ENCODE peak calls at places on chromosome 15, in six cellular contexts. O is WTC11; B is HFFc6; A is activated T-helper 1 cell treated with anti-CD3 and anti-CD28 coated beads, Interleukin-2, amount 50 U/mL, for 16 hours; C is epithelial cell of esophagus; E is cardiac fibroblast. U is an unnamed sample.

GRCh38 chr15:22873204-22873701 is 34.8 kb downstream of the NIPA2 start:
- DNase-seq in E (peak; percentile 64), B (peak; percentile 77), C (peak; percentile 8), A (no peak), O (peak; percentile 52), U (peak; percentile 68)

GRCh38 chr15:89101302-89102191 is 13.3 kb downstream of the ABHD2 start:
- DNase-seq in A (no peak), O (no peak), B (peak; percentile 92), E (peak; percentile 97), C (peak; percentile 97), U (peak; percentile 98)

GRCh38 chr15:38024293-38025091 is 90.1 kb downstream of the TMCO5A start:
- DNase-seq in E (no peak), O (no peak), A (no peak), C (no peak), B (no peak), U (no peak)

GRCh38 chr15:48424076-48424475 is 92.8 kb downstream of the DUT start:
- DNase-seq in B (peak; percentile 58), A (no peak), C (peak; percentile 91), E (no peak), O (no peak), U (no peak)

GRCh38 chr15:84734794-84735479 is 13.5 kb upstream of the ZNF592 start:
- DNase-seq in A (peak; percentile 54), B (no peak), C (peak; percentile 82), E (peak; percentile 18), O (peak; percentile 78), U (no peak)

GRCh38 chr15:43775411-43775965 is 1.3 kb downstream of the ELL3 start:
- DNase-seq in C (peak; percentile 87), E (no peak), A (no peak), O (peak; percentile 48), B (peak; percentile 72), U (peak; percentile 48)

GRCh38 chr15:81155375-81156218 is 21.5 kb downstream of the CFAP161 start:
- DNase-seq in E (peak; percentile 85), C (peak; percentile 75), O (no peak), A (no peak), B (peak; percentile 51), U (peak; percentile 67)

GRCh38 chr15:90165659-90166489 is 35.3 kb upstream of the SEMA4B start:
- DNase-seq in B (peak; percentile 100), A (no peak), E (peak; percentile 97), O (peak; percentile 25), C (peak; percentile 100), U (peak; percentile 99)

GRCh38 chr15:57637836-57638235 is 46.1 kb downstream of the MYZAP start:
- DNase-seq in A (no peak), E (no peak), O (no peak), B (no peak), C (no peak), U (no peak)